ENCODE peak calls at places on chromosomes 16 and 17, in six cellular contexts. One of them, this sample, is unnamed.

GRCh38 chr16:86052926-86053325 is 154.0 kb downstream of the IRF8 start:
- DNase-seq in sigmoid colon: peak; percentile 53
- DNase-seq in stomach: no peak
- DNase-seq in transverse colon: no peak
- DNase-seq in endothelial cell of umbilical vein: no peak
- DNase-seq in breast epithelium: no peak
- DNase-seq in this sample: no peak

GRCh38 chr16:1993731-1994131 is 4.0 kb downstream of the SYNGR3 start:
- DNase-seq in stomach: no peak
- DNase-seq in sigmoid colon: no peak
- DNase-seq in breast epithelium: no peak
- DNase-seq in endothelial cell of umbilical vein: no peak
- DNase-seq in transverse colon: no peak
- DNase-seq in this sample: no peak

GRCh38 chr16:57759131-57759530 is 23.6 kb downstream of the KATNB1 start:
- DNase-seq in sigmoid colon: no peak
- DNase-seq in stomach: no peak
- DNase-seq in breast epithelium: no peak
- DNase-seq in endothelial cell of umbilical vein: no peak
- DNase-seq in transverse colon: no peak
- DNase-seq in this sample: no peak

GRCh38 chr17:2172447-2172938 is 117.6 kb downstream of the HIC1 start:
- DNase-seq in endothelial cell of umbilical vein: no peak
- DNase-seq in breast epithelium: no peak
- DNase-seq in stomach: no peak
- DNase-seq in sigmoid colon: peak; percentile 74
- DNase-seq in transverse colon: no peak
- DNase-seq in this sample: no peak

GRCh38 chr17:50817142-50817751 is 18.1 kb upstream of the WFIKKN2 start:
- DNase-seq in transverse colon: peak; percentile 55
- DNase-seq in stomach: peak; percentile 68
- DNase-seq in breast epithelium: no peak
- DNase-seq in sigmoid colon: no peak
- DNase-seq in endothelial cell of umbilical vein: no peak
- DNase-seq in this sample: no peak

GRCh38 chr17:65785109-65785508 is 223.7 kb upstream of the AXIN2 start:
- DNase-seq in breast epithelium: no peak
- DNase-seq in transverse colon: no peak
- DNase-seq in stomach: no peak
- DNase-seq in sigmoid colon: no peak
- DNase-seq in endothelial cell of umbilical vein: peak; percentile 95
- DNase-seq in this sample: no peak

GRCh38 chr16:85929259-85929704 is 30.3 kb downstream of the IRF8 start:
- DNase-seq in breast epithelium: no peak
- DNase-seq in stomach: no peak
- DNase-seq in endothelial cell of umbilical vein: no peak
- DNase-seq in sigmoid colon: no peak
- DNase-seq in transverse colon: no peak
- DNase-seq in this sample: no peak

GRCh38 chr17:57257911-57258885 is 1.9 kb downstream of the MSI2 start:
- DNase-seq in transverse colon: no peak
- DNase-seq in sigmoid colon: no peak
- DNase-seq in stomach: no peak
- DNase-seq in endothelial cell of umbilical vein: peak; percentile 33
- DNase-seq in breast epithelium: no peak
- DNase-seq in this sample: no peak

GRCh38 chr17:48068491-48068961 is 20.4 kb downstream of the NFE2L1 start:
- DNase-seq in sigmoid colon: peak; percentile 19
- DNase-seq in stomach: no peak
- DNase-seq in breast epithelium: no peak
- DNase-seq in endothelial cell of umbilical vein: no peak
- DNase-seq in transverse colon: no peak
- DNase-seq in this sample: no peak

GRCh38 chr17:1820518-1821252 is 9.0 kb downstream of the SMYD4 start:
- DNase-seq in endothelial cell of umbilical vein: no peak
- DNase-seq in breast epithelium: no peak
- DNase-seq in transverse colon: no peak
- DNase-seq in stomach: no peak
- DNase-seq in sigmoid colon: no peak
- DNase-seq in this sample: no peak

GRCh38 chr16:74748042-74748709 is 26.4 kb downstream of the FA2H start:
- DNase-seq in stomach: no peak
- DNase-seq in sigmoid colon: no peak
- DNase-seq in endothelial cell of umbilical vein: no peak
- DNase-seq in breast epithelium: no peak
- DNase-seq in transverse colon: no peak
- DNase-seq in this sample: no peak

GRCh38 chr17:64685705-64686104 is 23.6 kb upstream of the SMURF2 start:
- DNase-seq in sigmoid colon: no peak
- DNase-seq in breast epithelium: no peak
- DNase-seq in transverse colon: no peak
- DNase-seq in endothelial cell of umbilical vein: no peak
- DNase-seq in stomach: no peak
- DNase-seq in this sample: no peak

GRCh38 chr17:30273373-30273772 is 18.4 kb downstream of the BLMH start:
- DNase-seq in endothelial cell of umbilical vein: no peak
- DNase-seq in sigmoid colon: no peak
- DNase-seq in stomach: no peak
- DNase-seq in transverse colon: no peak
- DNase-seq in breast epithelium: no peak
- DNase-seq in this sample: no peak

GRCh38 chr17:15349119-15349518 is 7.7 kb upstream of the TEKT3 start:
- DNase-seq in sigmoid colon: no peak
- DNase-seq in transverse colon: no peak
- DNase-seq in stomach: no peak
- DNase-seq in endothelial cell of umbilical vein: no peak
- DNase-seq in breast epithelium: no peak
- DNase-seq in this sample: no peak

GRCh38 chr17:74177018-74177450 is 26.4 kb upstream of the RPL38 start:
- DNase-seq in transverse colon: no peak
- DNase-seq in sigmoid colon: no peak
- DNase-seq in breast epithelium: no peak
- DNase-seq in stomach: no peak
- DNase-seq in endothelial cell of umbilical vein: no peak
- DNase-seq in this sample: no peak

GRCh38 chr16:60107467-60107866 is 1373.4 kb upstream of the GOT2 start:
- DNase-seq in breast epithelium: no peak
- DNase-seq in sigmoid colon: no peak
- DNase-seq in endothelial cell of umbilical vein: peak; percentile 83
- DNase-seq in transverse colon: no peak
- DNase-seq in stomach: no peak
- DNase-seq in this sample: no peak

GRCh38 chr17:51820252-51820651 is 338.3 kb downstream of the CA10 start:
- DNase-seq in breast epithelium: no peak
- DNase-seq in sigmoid colon: no peak
- DNase-seq in transverse colon: no peak
- DNase-seq in stomach: no peak
- DNase-seq in endothelial cell of umbilical vein: no peak
- DNase-seq in this sample: no peak

GRCh38 chr17:62923515-62924150 is 42.4 kb upstream of the TANC2 start:
- DNase-seq in transverse colon: no peak
- DNase-seq in stomach: no peak
- DNase-seq in endothelial cell of umbilical vein: no peak
- DNase-seq in breast epithelium: no peak
- DNase-seq in sigmoid colon: no peak
- DNase-seq in this sample: no peak

DNA sequence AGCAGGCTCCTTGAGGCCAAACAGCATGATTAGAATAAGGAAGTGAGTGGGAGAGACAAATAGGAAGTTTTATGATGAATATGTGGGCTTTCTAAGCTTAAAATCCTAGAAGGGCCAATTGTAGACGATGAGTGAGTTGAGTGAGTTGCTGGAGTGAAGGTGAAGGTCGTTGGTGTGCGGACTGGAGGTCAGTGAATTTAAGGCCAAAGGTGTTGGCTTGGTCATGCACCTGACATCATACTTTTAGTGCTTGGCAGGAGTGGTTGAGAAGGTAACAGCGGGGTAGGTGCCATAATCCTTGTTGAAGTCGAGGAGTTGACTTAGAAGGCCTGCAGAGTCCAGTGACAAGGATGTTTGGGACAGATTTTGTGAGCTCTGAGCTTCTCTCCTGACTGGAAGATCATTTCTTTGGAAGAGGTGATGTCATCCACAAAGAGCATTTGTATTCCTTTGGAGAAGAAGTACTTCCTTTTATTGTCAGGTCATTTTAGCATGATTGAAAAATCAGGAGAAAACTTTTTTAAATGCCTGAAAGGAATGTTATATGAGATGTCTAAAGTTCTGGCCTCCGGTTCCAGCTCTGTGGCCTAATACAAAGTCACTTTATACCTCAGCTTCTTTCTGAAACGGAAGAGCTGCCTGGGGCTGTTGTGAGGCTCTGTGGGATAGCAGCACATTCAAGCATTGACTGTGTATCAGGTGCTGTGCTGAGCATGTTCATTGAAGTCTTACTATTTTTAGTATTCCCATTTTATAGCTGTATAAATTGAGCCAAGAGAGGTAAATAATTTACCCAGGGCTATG is 53.6 kb upstream of the TBX2 start:
- DNase-seq in stomach: no peak
- DNase-seq in transverse colon: no peak
- DNase-seq in endothelial cell of umbilical vein: no peak
- DNase-seq in sigmoid colon: no peak
- DNase-seq in breast epithelium: no peak
- DNase-seq in this sample: no peak
- TF ChIP-seq POLR2A in stomach: no peak
- TF ChIP-seq POLR2A in transverse colon: no peak
- TF ChIP-seq POLR2A in endothelial cell of umbilical vein: no peak
- TF ChIP-seq POLR2A in sigmoid colon: no peak
- TF ChIP-seq POLR2A in breast epithelium: no peak
- TF ChIP-seq POLR2A in this sample: no peak

DNA sequence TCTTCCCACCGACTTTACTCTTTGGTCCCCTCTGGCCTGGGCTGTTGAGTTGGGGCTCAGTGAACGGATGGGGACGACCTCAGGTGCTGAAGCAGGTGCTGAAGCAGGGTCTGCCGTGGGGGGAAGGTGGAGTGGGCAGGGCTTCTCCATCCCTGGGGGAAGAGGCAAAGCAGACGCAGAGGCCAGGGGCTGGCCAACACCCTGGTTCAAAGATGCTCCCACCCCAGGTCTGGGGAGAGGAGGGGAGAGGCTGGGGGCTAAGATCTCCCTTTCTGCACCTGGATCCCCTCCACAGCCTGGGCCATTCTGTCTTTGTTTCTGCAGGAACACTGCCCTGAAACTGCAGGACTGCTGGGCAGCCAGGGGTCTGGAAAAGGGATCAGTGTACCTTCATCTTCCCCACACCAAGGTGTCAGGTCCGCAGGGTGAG is 22.9 kb downstream of the ALOX12B start:
- DNase-seq in stomach: no peak
- DNase-seq in endothelial cell of umbilical vein: no peak
- DNase-seq in transverse colon: no peak
- DNase-seq in breast epithelium: no peak
- DNase-seq in sigmoid colon: no peak
- DNase-seq in this sample: no peak
- H3K27me3 ChIP-seq in stomach: no peaks in the 10 kb centered on the region
- H3K27me3 ChIP-seq in endothelial cell of umbilical vein: peaks cover 44% of the 10 kb centered on the region
- H3K27me3 ChIP-seq in transverse colon: peaks cover 50% of the 10 kb centered on the region
- H3K27me3 ChIP-seq in breast epithelium: peaks cover 4% of the 10 kb centered on the region
- H3K27me3 ChIP-seq in sigmoid colon: peaks cover 57% of the 10 kb centered on the region
- H3K27me3 ChIP-seq in this sample: peaks cover 48% of the 10 kb centered on the region

GRCh38 chr17:6475411-6475810 is 31.2 kb downstream of the PIMREG start:
- DNase-seq in endothelial cell of umbilical vein: no peak
- DNase-seq in stomach: no peak
- DNase-seq in sigmoid colon: no peak
- DNase-seq in breast epithelium: no peak
- DNase-seq in transverse colon: no peak
- DNase-seq in this sample: no peak

GRCh38 chr17:6472517-6472916 is 28.3 kb downstream of the PIMREG start:
- DNase-seq in sigmoid colon: no peak
- DNase-seq in breast epithelium: no peak
- DNase-seq in endothelial cell of umbilical vein: no peak
- DNase-seq in stomach: no peak
- DNase-seq in transverse colon: no peak
- DNase-seq in this sample: no peak

GRCh38 chr17:6474906-6475305 is 30.7 kb downstream of the PIMREG start:
- DNase-seq in stomach: no peak
- DNase-seq in sigmoid colon: no peak
- DNase-seq in transverse colon: no peak
- DNase-seq in endothelial cell of umbilical vein: no peak
- DNase-seq in breast epithelium: no peak
- DNase-seq in this sample: no peak

GRCh38 chr17:6473128-6473767 is 29.0 kb downstream of the PIMREG start:
- DNase-seq in endothelial cell of umbilical vein: peak; percentile 72
- DNase-seq in stomach: peak; percentile 84
- DNase-seq in breast epithelium: peak; percentile 74
- DNase-seq in sigmoid colon: peak; percentile 83
- DNase-seq in transverse colon: peak; percentile 83
- DNase-seq in this sample: no peak

GRCh38 chr17:6474376-6474775 is 30.1 kb downstream of the PIMREG start:
- DNase-seq in breast epithelium: no peak
- DNase-seq in endothelial cell of umbilical vein: no peak
- DNase-seq in stomach: no peak
- DNase-seq in sigmoid colon: no peak
- DNase-seq in transverse colon: no peak
- DNase-seq in this sample: no peak
- TF ChIP-seq POLR2AphosphoS5 in breast epithelium: no peak
- TF ChIP-seq POLR2AphosphoS5 in endothelial cell of umbilical vein: no peak
- TF ChIP-seq POLR2AphosphoS5 in stomach: no peak
- TF ChIP-seq POLR2AphosphoS5 in sigmoid colon: no peak
- TF ChIP-seq POLR2AphosphoS5 in transverse colon: no peak
- TF ChIP-seq POLR2AphosphoS5 in this sample: no peak

GRCh38 chr16:72051818-72052217 is 2.5 kb upstream of the HP start:
- DNase-seq in transverse colon: no peak
- DNase-seq in sigmoid colon: no peak
- DNase-seq in breast epithelium: no peak
- DNase-seq in stomach: no peak
- DNase-seq in endothelial cell of umbilical vein: no peak
- DNase-seq in this sample: no peak

GRCh38 chr16:72055911-72056310 is 1.6 kb downstream of the HP start:
- DNase-seq in endothelial cell of umbilical vein: no peak
- DNase-seq in transverse colon: no peak
- DNase-seq in sigmoid colon: no peak
- DNase-seq in stomach: no peak
- DNase-seq in breast epithelium: no peak
- DNase-seq in this sample: no peak

GRCh38 chr16:72049110-72049509 is 5.2 kb upstream of the HP start:
- DNase-seq in sigmoid colon: no peak
- DNase-seq in stomach: no peak
- DNase-seq in transverse colon: no peak
- DNase-seq in breast epithelium: no peak
- DNase-seq in endothelial cell of umbilical vein: no peak
- DNase-seq in this sample: no peak

DNA sequence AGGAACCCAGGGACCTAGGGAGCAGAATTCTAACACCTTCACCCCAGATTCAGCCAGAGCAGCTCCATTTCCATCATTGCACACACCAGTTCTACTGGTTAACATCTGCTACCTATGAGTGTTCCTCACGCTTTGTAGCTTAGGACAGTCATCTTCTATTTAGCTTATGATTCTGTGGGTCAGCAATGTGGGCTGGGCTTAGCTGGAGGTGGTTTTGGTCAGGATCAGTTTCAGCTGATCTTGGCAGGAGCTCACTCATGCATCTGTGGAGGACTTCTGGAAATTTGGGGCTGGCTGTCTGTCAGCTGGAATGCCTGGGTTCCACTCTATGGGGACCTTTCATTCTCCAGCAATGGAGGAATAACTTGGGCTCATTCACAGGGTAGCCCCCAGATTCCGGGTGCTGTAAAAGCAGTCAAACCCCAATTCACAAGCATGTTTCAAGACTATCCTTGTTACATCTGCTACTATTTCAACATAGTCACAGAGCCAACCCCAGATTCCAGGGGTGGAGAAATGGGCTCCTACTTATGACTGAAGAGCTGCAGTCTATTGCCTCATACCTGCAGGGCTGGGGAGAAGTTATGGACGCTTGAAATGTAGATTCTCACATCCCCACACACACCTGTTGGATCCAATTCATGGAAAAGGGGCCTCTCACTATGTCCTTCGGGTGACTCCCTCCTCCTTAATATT is 3.4 kb upstream of the HP start:
- DNase-seq in stomach: no peak
- DNase-seq in endothelial cell of umbilical vein: no peak
- DNase-seq in sigmoid colon: no peak
- DNase-seq in transverse colon: no peak
- DNase-seq in breast epithelium: no peak
- DNase-seq in this sample: no peak
- TF ChIP-seq POLR2A in stomach: no peak
- TF ChIP-seq POLR2A in endothelial cell of umbilical vein: no peak
- TF ChIP-seq POLR2A in sigmoid colon: no peak
- TF ChIP-seq POLR2A in transverse colon: no peak
- TF ChIP-seq POLR2A in breast epithelium: no peak
- TF ChIP-seq POLR2A in this sample: no peak

This sample was measured in suprapubic skin.